ENCODE peak calls at places on chromosomes 11 and 22, in eight cellular contexts. D is NK-92 treated with Interleukin-12 subunit alpha and Interleukin-12 subunit beta, amount 100 ng/mL, for 24 hours; G is GM12891; Z is amygdala; P is H9; S is CD4-positive, CD25-positive, alpha-beta regulatory T cell; Q is stimulated activated naive CD4-positive, alpha-beta T cell; H is stimulated activated CD8-positive, alpha-beta memory T cell treated with anti-CD3 and anti-CD28 coated beads, Interleukin-7, amount 100 ng/mL, for 48 hours. V is an unnamed sample.

GRCh38 chr11:29319231-29319630 is 697.6 kb downstream of the KCNA4 start:
- DNase-seq in D (no peak), G (no peak), Z (no peak), P (no peak), S (no peak), Q (no peak), H (no peak), V (no peak)

GRCh38 chr11:12156301-12157140 is 46.1 kb downstream of the MICAL2 start:
- DNase-seq in D (no peak), G (no peak), Z (no peak), P (no peak), S (no peak), Q (no peak), H (no peak), V (no peak)

GRCh38 chr11:2257023-2257700 is 13.2 kb downstream of the ASCL2 start:
- DNase-seq in D (no peak), G (no peak), Z (no peak), P (peak; percentile 20), S (no peak), Q (no peak), H (no peak), V (no peak)

GRCh38 chr11:15038963-15039362 is 34.4 kb upstream of the CALCB start:
- DNase-seq in D (no peak), G (no peak), Z (no peak), P (no peak), S (peak; percentile 2), Q (no peak), H (no peak), V (no peak)

GRCh38 chr11:86671386-86672006 is 920 bp downstream of the ME3 start:
- DNase-seq in D (no peak), G (no peak), Z (peak; percentile 47), P (peak; percentile 37), S (peak; percentile 12), Q (no peak), H (no peak), V (no peak)

GRCh38 chr11:64650923-64651523 is 60.0 kb downstream of the SLC22A12 start:
- DNase-seq in D (no peak), G (no peak), Z (no peak), P (peak; percentile 60), S (peak; percentile 11), Q (no peak), H (no peak), V (no peak)

GRCh38 chr11:68954970-68955958 is 25.5 kb downstream of the MRGPRD start:
- DNase-seq in D (no peak), G (no peak), Z (no peak), P (peak; percentile 44), S (peak; percentile 31), Q (no peak), H (no peak), V (no peak)

GRCh38 chr22:45268167-45268957 is 16.4 kb upstream of the UPK3A start:
- DNase-seq in D (no peak), G (no peak), Z (peak; percentile 35), P (peak; percentile 97), S (no peak), Q (peak; percentile 27), H (no peak), V (peak; percentile 50)

GRCh38 chr11:61793084-61793828 is 545 bp downstream of the FEN1 start:
- DNase-seq in D (no peak), G (no peak), Z (no peak), P (no peak), S (no peak), Q (no peak), H (no peak), V (no peak)